ENCODE peak calls at places on chromosome 17, in eight cellular contexts. One of them, this sample, is unnamed.

GRCh38 chr17:42060231-42060630 is 9.8 kb upstream of the C17orf113 start:
- DNase-seq in dorsolateral prefrontal cortex: no peak
- DNase-seq in GM23248: no peak
- DNase-seq in A673: no peak
- DNase-seq in upper lobe of right lung: no peak
- DNase-seq in IMR-90: no peak
- DNase-seq in transverse colon: peak
- DNase-seq in CD8-positive, alpha-beta T cell: no peak
- DNase-seq in this sample: no peak

GRCh38 chr17:78252111-78252634 is 20.7 kb downstream of the TMEM235 start:
- DNase-seq in transverse colon: peak
- DNase-seq in GM23248: no peak
- DNase-seq in IMR-90: no peak
- DNase-seq in CD8-positive, alpha-beta T cell: peak
- DNase-seq in A673: no peak
- DNase-seq in upper lobe of right lung: peak
- DNase-seq in dorsolateral prefrontal cortex: no peak
- DNase-seq in this sample: no peak

GRCh38 chr17:29622337-29623282 is at the start of gene CORO6:
- DNase-seq in A673: peak
- DNase-seq in dorsolateral prefrontal cortex: peak
- DNase-seq in upper lobe of right lung: peak
- DNase-seq in CD8-positive, alpha-beta T cell: peak
- DNase-seq in transverse colon: peak
- DNase-seq in GM23248: peak
- DNase-seq in IMR-90: peak
- DNase-seq in this sample: peak

GRCh38 chr17:6365187-6365943 is 69.6 kb downstream of the AIPL1 start:
- DNase-seq in transverse colon: no peak
- DNase-seq in CD8-positive, alpha-beta T cell: no peak
- DNase-seq in dorsolateral prefrontal cortex: no peak
- DNase-seq in IMR-90: peak
- DNase-seq in upper lobe of right lung: no peak
- DNase-seq in GM23248: peak
- DNase-seq in A673: no peak
- DNase-seq in this sample: no peak

GRCh38 chr17:2419526-2419925 is 18.7 kb upstream of the MNT start:
- DNase-seq in IMR-90: no peak
- DNase-seq in GM23248: no peak
- DNase-seq in A673: no peak
- DNase-seq in dorsolateral prefrontal cortex: no peak
- DNase-seq in transverse colon: no peak
- DNase-seq in upper lobe of right lung: peak
- DNase-seq in CD8-positive, alpha-beta T cell: no peak
- DNase-seq in this sample: no peak

GRCh38 chr17:16352838-16353701 is at the start of gene CENPV:
- DNase-seq in dorsolateral prefrontal cortex: peak
- DNase-seq in CD8-positive, alpha-beta T cell: peak
- DNase-seq in transverse colon: peak
- DNase-seq in upper lobe of right lung: peak
- DNase-seq in IMR-90: peak
- DNase-seq in GM23248: peak
- DNase-seq in A673: peak
- DNase-seq in this sample: no peak

GRCh38 chr17:58084317-58084981 is 1.2 kb downstream of the DYNLL2 start:
- DNase-seq in IMR-90: no peak
- DNase-seq in CD8-positive, alpha-beta T cell: peak
- DNase-seq in transverse colon: peak
- DNase-seq in GM23248: peak
- DNase-seq in dorsolateral prefrontal cortex: no peak
- DNase-seq in A673: peak
- DNase-seq in upper lobe of right lung: peak
- DNase-seq in this sample: no peak

GRCh38 chr17:31903401-31903800 is 1.9 kb upstream of the UTP6 start:
- DNase-seq in dorsolateral prefrontal cortex: no peak
- DNase-seq in CD8-positive, alpha-beta T cell: no peak
- DNase-seq in IMR-90: no peak
- DNase-seq in GM23248: no peak
- DNase-seq in A673: no peak
- DNase-seq in transverse colon: no peak
- DNase-seq in upper lobe of right lung: peak
- DNase-seq in this sample: no peak

DNA sequence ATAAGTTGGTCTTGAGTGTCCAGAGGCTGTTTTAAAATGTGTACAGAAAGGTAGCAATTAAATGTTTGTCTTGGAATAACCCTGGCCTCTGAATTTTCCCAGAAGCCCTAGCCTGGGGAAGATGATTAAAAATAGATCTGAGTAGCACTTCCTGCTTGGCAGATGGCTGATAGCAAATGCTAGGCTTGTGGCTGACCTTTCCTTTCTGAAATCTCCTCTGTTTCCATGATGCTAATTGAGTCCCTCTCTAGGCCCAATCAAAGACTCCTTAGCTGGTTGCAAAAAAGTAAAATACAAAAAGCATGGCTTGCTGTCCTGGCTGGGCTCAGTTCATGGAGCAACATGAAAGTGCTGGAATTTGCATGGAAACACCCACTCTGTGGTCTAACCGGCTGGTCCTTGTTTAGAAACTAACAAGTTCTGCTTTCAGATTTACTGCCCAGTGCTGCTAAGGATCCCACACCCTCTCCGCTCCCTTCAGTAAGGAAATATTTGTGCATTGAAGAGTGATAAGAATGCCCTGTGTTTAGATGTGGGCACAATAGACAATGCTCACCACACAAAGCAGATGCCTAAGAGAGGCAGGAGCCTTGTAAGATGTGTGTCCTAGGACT is 40.8 kb downstream of the YPEL2 start:
- DNase-seq in CD8-positive, alpha-beta T cell: no peak
- DNase-seq in GM23248: peak
- DNase-seq in transverse colon: peak
- DNase-seq in dorsolateral prefrontal cortex: no peak
- DNase-seq in IMR-90: peak
- DNase-seq in A673: no peak
- DNase-seq in upper lobe of right lung: no peak
- DNase-seq in this sample: no peak
- H3K27ac ChIP-seq in CD8-positive, alpha-beta T cell: no peak
- H3K27ac ChIP-seq in GM23248: peak
- H3K27ac ChIP-seq in transverse colon: peak
- H3K27ac ChIP-seq in dorsolateral prefrontal cortex: peak
- H3K27ac ChIP-seq in IMR-90: peak
- H3K27ac ChIP-seq in A673: no peak
- H3K27ac ChIP-seq in upper lobe of right lung: peak
- H3K27ac ChIP-seq in this sample: peak

GRCh38 chr17:47905221-47905733 is 9.2 kb downstream of the SP2 start:
- DNase-seq in A673: no peak
- DNase-seq in transverse colon: peak
- DNase-seq in IMR-90: peak
- DNase-seq in GM23248: peak
- DNase-seq in upper lobe of right lung: no peak
- DNase-seq in CD8-positive, alpha-beta T cell: no peak
- DNase-seq in dorsolateral prefrontal cortex: peak
- DNase-seq in this sample: peak

GRCh38 chr17:47902039-47902744 is 6.2 kb downstream of the SP2 start:
- DNase-seq in GM23248: no peak
- DNase-seq in CD8-positive, alpha-beta T cell: no peak
- DNase-seq in dorsolateral prefrontal cortex: no peak
- DNase-seq in transverse colon: no peak
- DNase-seq in IMR-90: no peak
- DNase-seq in upper lobe of right lung: no peak
- DNase-seq in A673: no peak
- DNase-seq in this sample: no peak

GRCh38 chr17:47901423-47901822 is 5.4 kb downstream of the SP2 start:
- DNase-seq in CD8-positive, alpha-beta T cell: no peak
- DNase-seq in upper lobe of right lung: no peak
- DNase-seq in IMR-90: no peak
- DNase-seq in A673: no peak
- DNase-seq in transverse colon: no peak
- DNase-seq in GM23248: no peak
- DNase-seq in dorsolateral prefrontal cortex: peak
- DNase-seq in this sample: no peak

GRCh38 chr17:47907932-47908562 is 12.0 kb downstream of the SP2 start:
- DNase-seq in CD8-positive, alpha-beta T cell: no peak
- DNase-seq in IMR-90: no peak
- DNase-seq in dorsolateral prefrontal cortex: peak
- DNase-seq in A673: no peak
- DNase-seq in upper lobe of right lung: no peak
- DNase-seq in transverse colon: no peak
- DNase-seq in GM23248: no peak
- DNase-seq in this sample: no peak

GRCh38 chr17:47906443-47906842 is 10.4 kb downstream of the SP2 start:
- DNase-seq in A673: no peak
- DNase-seq in CD8-positive, alpha-beta T cell: no peak
- DNase-seq in IMR-90: no peak
- DNase-seq in upper lobe of right lung: no peak
- DNase-seq in transverse colon: no peak
- DNase-seq in dorsolateral prefrontal cortex: peak
- DNase-seq in GM23248: no peak
- DNase-seq in this sample: no peak
- H3K27ac ChIP-seq in A673: no peak
- H3K27ac ChIP-seq in CD8-positive, alpha-beta T cell: no peak
- H3K27ac ChIP-seq in IMR-90: no peak
- H3K27ac ChIP-seq in upper lobe of right lung: peak
- H3K27ac ChIP-seq in transverse colon: peak
- H3K27ac ChIP-seq in dorsolateral prefrontal cortex: peak
- H3K27ac ChIP-seq in GM23248: no peak
- H3K27ac ChIP-seq in this sample: peak

GRCh38 chr17:17508019-17508535 is 11.9 kb upstream of the RASD1 start:
- DNase-seq in dorsolateral prefrontal cortex: no peak
- DNase-seq in IMR-90: no peak
- DNase-seq in A673: no peak
- DNase-seq in GM23248: no peak
- DNase-seq in CD8-positive, alpha-beta T cell: no peak
- DNase-seq in upper lobe of right lung: no peak
- DNase-seq in transverse colon: no peak
- DNase-seq in this sample: no peak

GRCh38 chr17:17510456-17511292 is 14.5 kb upstream of the RASD1 start:
- DNase-seq in transverse colon: no peak
- DNase-seq in dorsolateral prefrontal cortex: no peak
- DNase-seq in IMR-90: no peak
- DNase-seq in A673: no peak
- DNase-seq in CD8-positive, alpha-beta T cell: no peak
- DNase-seq in GM23248: no peak
- DNase-seq in upper lobe of right lung: no peak
- DNase-seq in this sample: no peak

GRCh38 chr17:17508641-17509591 is 12.7 kb upstream of the RASD1 start:
- DNase-seq in A673: no peak
- DNase-seq in CD8-positive, alpha-beta T cell: no peak
- DNase-seq in IMR-90: no peak
- DNase-seq in upper lobe of right lung: peak
- DNase-seq in dorsolateral prefrontal cortex: no peak
- DNase-seq in transverse colon: no peak
- DNase-seq in GM23248: no peak
- DNase-seq in this sample: no peak

GRCh38 chr17:17511293-17511741 is 15.1 kb upstream of the RASD1 start:
- DNase-seq in dorsolateral prefrontal cortex: no peak
- DNase-seq in CD8-positive, alpha-beta T cell: no peak
- DNase-seq in GM23248: no peak
- DNase-seq in upper lobe of right lung: peak
- DNase-seq in transverse colon: no peak
- DNase-seq in A673: no peak
- DNase-seq in IMR-90: no peak
- DNase-seq in this sample: no peak

DNA sequence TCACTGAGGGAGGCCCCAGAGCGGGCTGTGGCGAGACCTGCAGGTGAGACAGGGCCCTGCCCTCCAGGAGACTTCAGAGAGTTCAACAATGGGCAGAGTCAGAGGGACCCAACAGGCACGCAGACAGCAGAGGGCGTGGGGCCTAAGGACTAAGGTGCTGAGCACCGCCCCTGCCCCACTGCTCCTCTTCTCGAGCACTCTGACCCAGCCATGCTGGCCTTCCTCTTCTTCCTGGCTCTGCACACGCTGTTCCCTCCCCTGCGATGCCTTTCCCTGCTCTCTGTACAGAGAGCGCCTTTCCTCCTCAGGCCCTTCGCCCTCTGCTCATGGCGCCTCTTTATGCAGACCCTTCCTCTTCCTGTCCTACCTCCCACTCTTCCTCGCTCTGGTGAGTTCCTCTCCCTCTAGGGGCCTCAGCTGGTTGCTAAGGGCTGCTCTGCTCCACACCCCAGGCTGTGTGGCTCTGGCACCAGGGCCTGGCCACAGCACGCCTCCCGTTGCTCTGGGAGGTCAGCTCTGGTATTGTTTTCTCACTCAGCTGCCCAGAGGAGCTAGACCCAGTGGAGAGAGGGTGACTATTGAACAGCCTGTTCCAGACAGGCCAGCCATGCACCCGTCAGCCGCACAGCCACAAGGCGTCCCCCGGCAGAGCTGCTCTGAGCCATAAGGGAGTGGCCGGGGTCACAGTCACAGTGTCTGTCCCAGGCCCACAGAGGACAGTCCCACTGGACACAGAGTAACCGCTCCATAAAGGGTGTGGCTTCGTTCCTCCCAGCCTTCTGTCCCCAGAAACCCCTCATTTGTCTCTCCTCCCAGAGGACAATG is 13.6 kb upstream of the RASD1 start:
- DNase-seq in IMR-90: no peak
- DNase-seq in upper lobe of right lung: no peak
- DNase-seq in A673: no peak
- DNase-seq in CD8-positive, alpha-beta T cell: no peak
- DNase-seq in transverse colon: no peak
- DNase-seq in dorsolateral prefrontal cortex: no peak
- DNase-seq in GM23248: no peak
- DNase-seq in this sample: no peak
- H3K27ac ChIP-seq in IMR-90: no peak
- H3K27ac ChIP-seq in upper lobe of right lung: no peak
- H3K27ac ChIP-seq in A673: no peak
- H3K27ac ChIP-seq in CD8-positive, alpha-beta T cell: no peak
- H3K27ac ChIP-seq in transverse colon: no peak
- H3K27ac ChIP-seq in dorsolateral prefrontal cortex: no peak
- H3K27ac ChIP-seq in GM23248: no peak
- H3K27ac ChIP-seq in this sample: no peak

GRCh38 chr17:10123093-10123492 is 75.3 kb downstream of the GAS7 start:
- DNase-seq in A673: no peak
- DNase-seq in GM23248: no peak
- DNase-seq in CD8-positive, alpha-beta T cell: no peak
- DNase-seq in dorsolateral prefrontal cortex: no peak
- DNase-seq in transverse colon: no peak
- DNase-seq in IMR-90: no peak
- DNase-seq in upper lobe of right lung: no peak
- DNase-seq in this sample: no peak

GRCh38 chr17:10120113-10120485 is 78.3 kb downstream of the GAS7 start:
- DNase-seq in GM23248: no peak
- DNase-seq in IMR-90: no peak
- DNase-seq in CD8-positive, alpha-beta T cell: no peak
- DNase-seq in dorsolateral prefrontal cortex: no peak
- DNase-seq in upper lobe of right lung: peak
- DNase-seq in A673: no peak
- DNase-seq in transverse colon: no peak
- DNase-seq in this sample: no peak

GRCh38 chr17:10119203-10120112 is 78.9 kb downstream of the GAS7 start:
- DNase-seq in dorsolateral prefrontal cortex: no peak
- DNase-seq in GM23248: peak
- DNase-seq in IMR-90: no peak
- DNase-seq in CD8-positive, alpha-beta T cell: no peak
- DNase-seq in transverse colon: peak
- DNase-seq in A673: peak
- DNase-seq in upper lobe of right lung: peak
- DNase-seq in this sample: peak

GRCh38 chr17:10120749-10121148 is 77.7 kb downstream of the GAS7 start:
- DNase-seq in upper lobe of right lung: peak
- DNase-seq in GM23248: no peak
- DNase-seq in CD8-positive, alpha-beta T cell: peak
- DNase-seq in transverse colon: no peak
- DNase-seq in dorsolateral prefrontal cortex: no peak
- DNase-seq in A673: no peak
- DNase-seq in IMR-90: peak
- DNase-seq in this sample: no peak

GRCh38 chr17:10121971-10122707 is 76.3 kb downstream of the GAS7 start:
- DNase-seq in dorsolateral prefrontal cortex: no peak
- DNase-seq in A673: no peak
- DNase-seq in CD8-positive, alpha-beta T cell: peak
- DNase-seq in transverse colon: no peak
- DNase-seq in IMR-90: peak
- DNase-seq in upper lobe of right lung: peak
- DNase-seq in GM23248: no peak
- DNase-seq in this sample: no peak
- H3K27ac ChIP-seq in dorsolateral prefrontal cortex: peak
- H3K27ac ChIP-seq in A673: no peak
- H3K27ac ChIP-seq in CD8-positive, alpha-beta T cell: no peak
- H3K27ac ChIP-seq in transverse colon: no peak
- H3K27ac ChIP-seq in IMR-90: no peak
- H3K27ac ChIP-seq in upper lobe of right lung: no peak
- H3K27ac ChIP-seq in GM23248: no peak
- H3K27ac ChIP-seq in this sample: no peak

This sample was measured in caudate nucleus.